ENCODE peak calls at places on chromosomes 6 and 20, in four cellular contexts. One of them, this sample, is unnamed.

GRCh38 chr6:154154389-154154967 is 115.4 kb downstream of the OPRM1 start:
- DNase-seq in ovary: peak; percentile 43
- DNase-seq in HCT116: peak; percentile 62
- DNase-seq in transverse colon: peak; percentile 65
- DNase-seq in this sample: peak; percentile 67

GRCh38 chr6:110826236-110827129 is 11.2 kb upstream of the CDK19 start:
- DNase-seq in ovary: no peak
- DNase-seq in HCT116: no peak
- DNase-seq in transverse colon: no peak
- DNase-seq in this sample: no peak

GRCh38 chr6:44373051-44373450 is 14.5 kb upstream of the CDC5L start:
- DNase-seq in ovary: no peak
- DNase-seq in HCT116: no peak
- DNase-seq in transverse colon: no peak
- DNase-seq in this sample: no peak

GRCh38 chr6:45930419-45931059 is 85.1 kb downstream of the CLIC5 start:
- DNase-seq in ovary: peak; percentile 61
- DNase-seq in HCT116: peak; percentile 54
- DNase-seq in transverse colon: peak; percentile 71
- DNase-seq in this sample: peak; percentile 73

GRCh38 chr6:139640453-139640852 is 266.0 kb upstream of the CITED2 start:
- DNase-seq in ovary: no peak
- DNase-seq in HCT116: no peak
- DNase-seq in transverse colon: no peak
- DNase-seq in this sample: no peak

GRCh38 chr6:119083007-119083406 is 4.5 kb upstream of the FAM184A start:
- DNase-seq in ovary: no peak
- DNase-seq in HCT116: no peak
- DNase-seq in transverse colon: no peak
- DNase-seq in this sample: no peak

GRCh38 chr6:124770784-124771183 is 191.5 kb upstream of the RNF217 start:
- DNase-seq in ovary: no peak
- DNase-seq in HCT116: no peak
- DNase-seq in transverse colon: no peak
- DNase-seq in this sample: no peak

GRCh38 chr6:136609878-136610706 is 59.9 kb upstream of the MAP7 start:
- DNase-seq in ovary: peak; percentile 44
- DNase-seq in HCT116: peak; percentile 98
- DNase-seq in transverse colon: peak; percentile 72
- DNase-seq in this sample: peak; percentile 65

GRCh38 chr6:112906737-112907136 is 559.6 kb downstream of the RFPL4B start:
- DNase-seq in ovary: no peak
- DNase-seq in HCT116: no peak
- DNase-seq in transverse colon: no peak
- DNase-seq in this sample: no peak

GRCh38 chr20:6908673-6909072 is 141.2 kb downstream of the BMP2 start:
- DNase-seq in ovary: no peak
- DNase-seq in HCT116: no peak
- DNase-seq in transverse colon: no peak
- DNase-seq in this sample: no peak

GRCh38 chr20:21702553-21703467 is 2.7 kb upstream of the PAX1 start:
- DNase-seq in ovary: peak; percentile 21
- DNase-seq in HCT116: no peak
- DNase-seq in transverse colon: peak; percentile 41
- DNase-seq in this sample: peak; percentile 76

GRCh38 chr6:15989397-15989796 is 139.5 kb upstream of the MYLIP start:
- DNase-seq in ovary: no peak
- DNase-seq in HCT116: no peak
- DNase-seq in transverse colon: no peak
- DNase-seq in this sample: no peak

GRCh38 chr6:170137176-170137891 is 153.5 kb downstream of the DLL1 start:
- DNase-seq in ovary: peak; percentile 22
- DNase-seq in HCT116: no peak
- DNase-seq in transverse colon: peak; percentile 23
- DNase-seq in this sample: peak; percentile 27
- H3K4me3 ChIP-seq in ovary: no peak overlapping the region
- H3K4me3 ChIP-seq in HCT116: no peak overlapping the region
- H3K4me3 ChIP-seq in transverse colon: no peak overlapping the region
- H3K4me3 ChIP-seq in this sample: no peak overlapping the region

DNA sequence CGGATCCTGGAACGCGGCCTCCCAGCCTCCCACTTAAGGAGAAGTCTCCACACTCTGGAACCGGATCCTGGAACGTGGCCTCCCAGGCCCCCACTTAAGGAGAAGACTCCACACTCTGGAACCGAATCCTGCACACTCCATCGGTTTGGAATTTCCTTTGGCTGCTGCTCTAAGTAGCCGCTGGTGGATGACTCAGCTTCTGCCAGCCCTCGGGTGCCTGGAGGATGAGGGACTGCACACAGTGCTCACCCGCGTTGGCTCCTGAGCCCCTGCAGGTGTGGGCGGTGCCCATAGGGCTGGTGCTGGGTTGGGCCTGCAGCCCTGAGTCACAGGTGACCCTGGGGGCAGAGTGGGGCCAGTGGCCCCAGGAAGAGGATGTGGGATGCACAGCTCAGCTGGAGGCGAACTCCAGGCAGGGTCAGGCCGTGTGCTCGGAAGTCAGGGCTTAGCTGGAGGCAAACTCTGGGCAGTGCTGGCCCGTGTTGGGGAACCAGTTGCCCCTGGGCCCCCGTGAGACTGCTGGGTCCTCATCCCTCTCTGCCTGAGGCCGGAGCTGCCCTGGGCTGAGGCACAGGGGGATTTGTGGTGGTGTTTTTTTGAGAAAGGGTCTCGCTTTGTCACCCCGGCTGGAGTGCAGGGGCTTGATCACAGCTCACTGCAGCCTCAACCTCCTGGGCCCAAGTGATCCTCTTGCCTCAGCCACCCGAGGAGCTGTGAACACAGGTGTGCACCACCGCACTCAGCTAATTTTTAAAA is 13.9 kb upstream of the TNFRSF6B start:
- DNase-seq in ovary: peak; percentile 51
- DNase-seq in HCT116: peak; percentile 97
- DNase-seq in transverse colon: peak; percentile 53
- DNase-seq in this sample: peak; percentile 25
- TF ChIP-seq POLR2A in ovary: no peak
- TF ChIP-seq POLR2A in HCT116: peak; percentile 49
- TF ChIP-seq POLR2A in transverse colon: no peak
- TF ChIP-seq POLR2A in this sample: no peak

GRCh38 chr20:35344354-35344837 is 52.2 kb upstream of the FAM83C start:
- DNase-seq in ovary: peak; percentile 55
- DNase-seq in HCT116: no peak
- DNase-seq in transverse colon: peak; percentile 65
- DNase-seq in this sample: peak; percentile 29
- H3K4me1 ChIP-seq in ovary: peaks cover 4% of the 10 kb centered on the region
- H3K4me1 ChIP-seq in HCT116: peaks cover 3% of the 10 kb centered on the region
- H3K4me1 ChIP-seq in transverse colon: no peaks in the 10 kb centered on the region
- H3K4me1 ChIP-seq in this sample: peaks cover 5% of the 10 kb centered on the region

DNA sequence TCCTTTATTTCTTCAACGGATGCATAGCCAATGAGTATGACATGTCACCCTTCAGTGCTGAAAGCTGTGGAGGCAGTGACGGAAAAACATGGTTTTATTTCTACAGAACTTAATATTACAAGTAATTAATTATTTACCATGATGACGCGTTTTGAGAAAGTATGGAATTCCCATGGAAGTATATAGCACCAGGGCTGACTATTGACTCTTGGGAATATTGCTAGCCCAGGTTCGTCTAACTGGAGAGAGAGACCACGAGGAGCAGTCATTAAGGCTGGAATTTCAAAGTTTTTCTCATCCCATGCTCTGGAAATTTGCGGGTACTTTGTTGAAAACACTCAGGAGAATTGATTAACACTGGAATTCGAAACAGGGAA is 155.2 kb upstream of the PRSS16 start:
- DNase-seq in ovary: no peak
- DNase-seq in HCT116: no peak
- DNase-seq in transverse colon: no peak
- DNase-seq in this sample: no peak
- H3K4me3 ChIP-seq in ovary: no peak overlapping the region
- H3K4me3 ChIP-seq in HCT116: peak overlapping the region; percentile 57
- H3K4me3 ChIP-seq in transverse colon: no peak overlapping the region
- H3K4me3 ChIP-seq in this sample: no peak overlapping the region